ENCODE peak calls at places on chromosomes 4 and X, in ten cellular contexts. One of them, this sample, is unnamed. For H3K36me3 and H3K9me3, the result is how much of the 10 kb centered on the place peaks cover.

GRCh38 chr4:145732895-145733880 is 53.2 kb downstream of the C4orf51 start:
- DNase-seq in adipocyte: peak
- DNase-seq in RWPE2: peak
- DNase-seq in upper lobe of right lung: peak
- DNase-seq in transverse colon: peak
- DNase-seq in tibial nerve: peak
- DNase-seq in suprapubic skin: peak
- DNase-seq in tibial artery: peak
- DNase-seq in psoas muscle: peak
- DNase-seq in hepatocyte: peak
- DNase-seq in this sample: peak

GRCh38 chr4:22407361-22407760 is 108.5 kb downstream of the ADGRA3 start:
- DNase-seq in adipocyte: no peak
- DNase-seq in RWPE2: no peak
- DNase-seq in upper lobe of right lung: no peak
- DNase-seq in transverse colon: no peak
- DNase-seq in tibial nerve: no peak
- DNase-seq in suprapubic skin: no peak
- DNase-seq in tibial artery: no peak
- DNase-seq in psoas muscle: no peak
- DNase-seq in hepatocyte: no peak
- DNase-seq in this sample: no peak

GRCh38 chr4:110510955-110511544 is 35.1 kb downstream of the ENPEP start:
- DNase-seq in adipocyte: peak
- DNase-seq in RWPE2: no peak
- DNase-seq in upper lobe of right lung: no peak
- DNase-seq in transverse colon: no peak
- DNase-seq in tibial nerve: no peak
- DNase-seq in suprapubic skin: no peak
- DNase-seq in tibial artery: no peak
- DNase-seq in psoas muscle: no peak
- DNase-seq in hepatocyte: peak
- DNase-seq in this sample: no peak

GRCh38 chrX:46904626-46905025 is 7.6 kb upstream of the JADE3 start:
- DNase-seq in adipocyte: no peak
- DNase-seq in RWPE2: no peak
- DNase-seq in upper lobe of right lung: no peak
- DNase-seq in transverse colon: no peak
- DNase-seq in tibial nerve: no peak
- DNase-seq in suprapubic skin: no peak
- DNase-seq in tibial artery: no peak
- DNase-seq in psoas muscle: no peak
- DNase-seq in hepatocyte: no peak
- DNase-seq in this sample: no peak

GRCh38 chrX:129980043-129980442 is 2.4 kb upstream of the BCORL1 start:
- DNase-seq in adipocyte: no peak
- DNase-seq in RWPE2: no peak
- DNase-seq in upper lobe of right lung: peak
- DNase-seq in transverse colon: peak
- DNase-seq in tibial nerve: no peak
- DNase-seq in suprapubic skin: no peak
- DNase-seq in tibial artery: peak
- DNase-seq in psoas muscle: peak
- DNase-seq in hepatocyte: peak
- DNase-seq in this sample: peak

GRCh38 chr4:61210186-61210939 is 10.2 kb downstream of the ADGRL3 start:
- DNase-seq in adipocyte: no peak
- DNase-seq in RWPE2: no peak
- DNase-seq in upper lobe of right lung: no peak
- DNase-seq in transverse colon: no peak
- DNase-seq in tibial nerve: no peak
- DNase-seq in suprapubic skin: no peak
- DNase-seq in tibial artery: no peak
- DNase-seq in psoas muscle: no peak
- DNase-seq in hepatocyte: peak
- DNase-seq in this sample: no peak

GRCh38 chrX:65528705-65529340 is 5.8 kb downstream of the LAS1L start:
- DNase-seq in adipocyte: peak
- DNase-seq in RWPE2: no peak
- DNase-seq in upper lobe of right lung: no peak
- DNase-seq in transverse colon: peak
- DNase-seq in tibial nerve: no peak
- DNase-seq in suprapubic skin: no peak
- DNase-seq in tibial artery: no peak
- DNase-seq in psoas muscle: peak
- DNase-seq in hepatocyte: peak
- DNase-seq in this sample: no peak

GRCh38 chrX:38859602-38860001 is 58.3 kb downstream of the MID1IP1 start:
- DNase-seq in adipocyte: peak
- DNase-seq in RWPE2: no peak
- DNase-seq in upper lobe of right lung: no peak
- DNase-seq in transverse colon: no peak
- DNase-seq in tibial nerve: no peak
- DNase-seq in suprapubic skin: no peak
- DNase-seq in tibial artery: no peak
- DNase-seq in psoas muscle: no peak
- DNase-seq in hepatocyte: peak
- DNase-seq in this sample: no peak

GRCh38 chr4:8205749-8206611 is 6.9 kb downstream of the SH3TC1 start:
- DNase-seq in adipocyte: no peak
- DNase-seq in RWPE2: peak
- DNase-seq in upper lobe of right lung: no peak
- DNase-seq in transverse colon: no peak
- DNase-seq in tibial nerve: no peak
- DNase-seq in suprapubic skin: no peak
- DNase-seq in tibial artery: no peak
- DNase-seq in psoas muscle: no peak
- DNase-seq in hepatocyte: no peak
- DNase-seq in this sample: no peak

GRCh38 chr4:74018116-74018515 is 19.6 kb upstream of the CXCL5 start:
- DNase-seq in adipocyte: no peak
- DNase-seq in RWPE2: no peak
- DNase-seq in upper lobe of right lung: no peak
- DNase-seq in transverse colon: no peak
- DNase-seq in tibial nerve: no peak
- DNase-seq in suprapubic skin: no peak
- DNase-seq in tibial artery: no peak
- DNase-seq in psoas muscle: no peak
- DNase-seq in hepatocyte: no peak
- DNase-seq in this sample: no peak

GRCh38 chr4:40909363-40909876 is 159.7 kb downstream of the NSUN7 start:
- DNase-seq in adipocyte: peak
- DNase-seq in RWPE2: no peak
- DNase-seq in upper lobe of right lung: no peak
- DNase-seq in transverse colon: no peak
- DNase-seq in tibial nerve: no peak
- DNase-seq in suprapubic skin: no peak
- DNase-seq in tibial artery: peak
- DNase-seq in psoas muscle: no peak
- DNase-seq in hepatocyte: peak
- DNase-seq in this sample: no peak

GRCh38 chr4:142128529-142128928 is 492.1 kb downstream of the IL15 start:
- DNase-seq in adipocyte: peak
- DNase-seq in RWPE2: no peak
- DNase-seq in upper lobe of right lung: no peak
- DNase-seq in transverse colon: no peak
- DNase-seq in tibial nerve: no peak
- DNase-seq in suprapubic skin: no peak
- DNase-seq in tibial artery: no peak
- DNase-seq in psoas muscle: no peak
- DNase-seq in hepatocyte: peak
- DNase-seq in this sample: peak

GRCh38 chr4:1342003-1342402 is 5.0 kb upstream of the UVSSA start:
- DNase-seq in adipocyte: no peak
- DNase-seq in RWPE2: no peak
- DNase-seq in upper lobe of right lung: no peak
- DNase-seq in transverse colon: no peak
- DNase-seq in tibial nerve: no peak
- DNase-seq in suprapubic skin: no peak
- DNase-seq in tibial artery: no peak
- DNase-seq in psoas muscle: no peak
- DNase-seq in hepatocyte: no peak
- DNase-seq in this sample: no peak

GRCh38 chrX:136629084-136629750 is 18.7 kb upstream of the CD40LG start:
- DNase-seq in adipocyte: no peak
- DNase-seq in RWPE2: no peak
- DNase-seq in upper lobe of right lung: no peak
- DNase-seq in transverse colon: no peak
- DNase-seq in tibial nerve: no peak
- DNase-seq in suprapubic skin: no peak
- DNase-seq in tibial artery: no peak
- DNase-seq in psoas muscle: no peak
- DNase-seq in hepatocyte: no peak
- DNase-seq in this sample: no peak

DNA sequence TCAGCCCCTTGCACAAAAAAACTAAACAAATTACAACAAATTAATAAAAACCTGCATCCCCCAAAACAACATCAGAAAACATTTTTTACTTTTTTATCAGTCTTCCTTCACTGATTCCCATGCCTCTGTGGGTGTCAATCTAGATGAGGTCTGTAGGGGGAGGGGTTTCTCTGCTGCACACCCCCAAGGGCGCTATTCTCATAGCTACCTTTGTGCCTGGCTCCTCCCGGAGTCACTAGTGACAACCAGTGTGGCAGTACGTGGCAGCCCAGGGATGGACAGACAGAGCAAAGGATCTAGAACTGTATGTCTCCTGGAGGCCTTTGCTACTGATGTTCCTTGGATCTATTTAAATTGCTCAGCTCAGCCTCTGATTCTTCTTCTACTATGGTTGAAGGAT is 228.1 kb upstream of the ANXA3 start:
- DNase-seq in adipocyte: no peak
- DNase-seq in RWPE2: no peak
- DNase-seq in upper lobe of right lung: no peak
- DNase-seq in transverse colon: no peak
- DNase-seq in tibial nerve: no peak
- DNase-seq in suprapubic skin: no peak
- DNase-seq in tibial artery: no peak
- DNase-seq in psoas muscle: no peak
- DNase-seq in hepatocyte: no peak
- DNase-seq in this sample: no peak
- H3K36me3 ChIP-seq in adipocyte: under half
- H3K36me3 ChIP-seq in RWPE2: under half
- H3K36me3 ChIP-seq in upper lobe of right lung: under half
- H3K36me3 ChIP-seq in transverse colon: under half
- H3K36me3 ChIP-seq in tibial nerve: under half
- H3K36me3 ChIP-seq in suprapubic skin: under half
- H3K36me3 ChIP-seq in tibial artery: under half
- H3K36me3 ChIP-seq in psoas muscle: under half
- H3K36me3 ChIP-seq in hepatocyte: under half
- H3K36me3 ChIP-seq in this sample: under half

GRCh38 chr4:100742045-100742444 is 224.2 kb upstream of the EMCN start:
- DNase-seq in adipocyte: peak
- DNase-seq in RWPE2: no peak
- DNase-seq in upper lobe of right lung: no peak
- DNase-seq in transverse colon: no peak
- DNase-seq in tibial nerve: no peak
- DNase-seq in suprapubic skin: no peak
- DNase-seq in tibial artery: no peak
- DNase-seq in psoas muscle: no peak
- DNase-seq in hepatocyte: no peak
- DNase-seq in this sample: no peak

GRCh38 chr4:100746141-100746540 is 228.3 kb upstream of the EMCN start:
- DNase-seq in adipocyte: no peak
- DNase-seq in RWPE2: no peak
- DNase-seq in upper lobe of right lung: no peak
- DNase-seq in transverse colon: no peak
- DNase-seq in tibial nerve: no peak
- DNase-seq in suprapubic skin: no peak
- DNase-seq in tibial artery: no peak
- DNase-seq in psoas muscle: no peak
- DNase-seq in hepatocyte: no peak
- DNase-seq in this sample: no peak
- H3K4me3 ChIP-seq in adipocyte: no peak
- H3K4me3 ChIP-seq in RWPE2: no peak
- H3K4me3 ChIP-seq in upper lobe of right lung: no peak
- H3K4me3 ChIP-seq in transverse colon: no peak
- H3K4me3 ChIP-seq in tibial nerve: no peak
- H3K4me3 ChIP-seq in suprapubic skin: no peak
- H3K4me3 ChIP-seq in tibial artery: no peak
- H3K4me3 ChIP-seq in psoas muscle: no peak
- H3K4me3 ChIP-seq in hepatocyte: no peak
- H3K4me3 ChIP-seq in this sample: no peak

DNA sequence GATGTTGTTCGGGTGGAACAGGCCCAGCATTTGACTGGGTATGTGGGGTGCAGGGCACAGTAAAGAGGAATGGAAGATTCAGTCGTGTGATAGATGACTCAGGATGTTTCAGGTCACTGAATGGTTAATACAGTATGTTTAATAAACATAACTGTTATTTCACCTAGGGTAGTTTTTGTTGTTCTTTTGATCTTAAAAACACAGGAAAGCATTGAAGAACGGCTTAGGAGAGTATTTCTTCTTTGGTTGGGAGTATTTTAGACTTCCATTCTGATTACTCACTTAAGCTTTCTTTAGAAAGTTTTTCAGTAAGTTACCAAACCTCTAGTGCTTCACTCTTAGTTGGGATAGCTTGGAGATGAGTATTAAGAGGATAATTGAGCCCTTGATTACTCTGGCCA is 62.3 kb downstream of the STAG2 start:
- DNase-seq in adipocyte: peak
- DNase-seq in RWPE2: no peak
- DNase-seq in upper lobe of right lung: no peak
- DNase-seq in transverse colon: no peak
- DNase-seq in tibial nerve: no peak
- DNase-seq in suprapubic skin: no peak
- DNase-seq in tibial artery: no peak
- DNase-seq in psoas muscle: no peak
- DNase-seq in hepatocyte: no peak
- DNase-seq in this sample: no peak
- H3K9me3 ChIP-seq in adipocyte: under half
- H3K9me3 ChIP-seq in RWPE2: under half
- H3K9me3 ChIP-seq in upper lobe of right lung: under half
- H3K9me3 ChIP-seq in transverse colon: under half
- H3K9me3 ChIP-seq in tibial nerve: under half
- H3K9me3 ChIP-seq in suprapubic skin: under half
- H3K9me3 ChIP-seq in tibial artery: under half
- H3K9me3 ChIP-seq in psoas muscle: under half
- H3K9me3 ChIP-seq in hepatocyte: under half
- H3K9me3 ChIP-seq in this sample: under half

DNA sequence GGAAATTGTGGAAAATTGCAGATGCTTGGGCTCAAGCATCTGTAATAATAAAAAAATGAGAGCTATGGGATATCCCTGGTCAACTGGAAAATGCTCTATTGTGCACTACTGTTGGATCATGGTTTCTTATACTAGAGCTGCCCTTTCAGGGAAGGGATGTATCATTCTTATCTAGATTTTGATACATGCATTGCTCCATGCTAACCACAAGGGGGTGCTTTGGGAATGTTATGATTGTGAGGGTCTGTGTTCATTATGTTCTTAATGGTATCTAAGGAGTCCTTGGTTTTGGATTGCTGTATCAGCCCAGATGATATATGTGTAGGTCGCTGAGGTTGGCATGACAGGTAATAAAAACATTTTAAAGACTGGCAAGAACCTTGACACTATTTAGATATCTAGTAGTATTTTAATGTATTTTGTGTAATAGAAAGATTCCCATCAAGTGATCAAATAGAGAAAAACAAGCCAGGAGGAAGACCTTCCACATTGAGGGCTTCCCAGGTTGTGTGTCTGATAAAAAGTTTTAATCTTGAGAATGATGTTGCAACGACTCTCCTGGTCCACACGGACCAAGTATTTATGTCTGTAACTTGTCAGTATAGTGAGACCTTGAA is 49.2 kb upstream of the TLR2 start:
- DNase-seq in adipocyte: peak
- DNase-seq in RWPE2: no peak
- DNase-seq in upper lobe of right lung: no peak
- DNase-seq in transverse colon: no peak
- DNase-seq in tibial nerve: no peak
- DNase-seq in suprapubic skin: no peak
- DNase-seq in tibial artery: no peak
- DNase-seq in psoas muscle: no peak
- DNase-seq in hepatocyte: peak
- DNase-seq in this sample: no peak
- H3K36me3 ChIP-seq in adipocyte: under half
- H3K36me3 ChIP-seq in RWPE2: under half
- H3K36me3 ChIP-seq in upper lobe of right lung: half or more
- H3K36me3 ChIP-seq in transverse colon: under half
- H3K36me3 ChIP-seq in tibial nerve: under half
- H3K36me3 ChIP-seq in suprapubic skin: under half
- H3K36me3 ChIP-seq in tibial artery: half or more
- H3K36me3 ChIP-seq in psoas muscle: half or more
- H3K36me3 ChIP-seq in hepatocyte: under half
- H3K36me3 ChIP-seq in this sample: half or more

This sample was measured in left lung.